ENCODE peak calls at places on chromosomes 11 and 22, in four cellular contexts. R, A, L and M are unnamed samples.

GRCh38 chr11:61193596-61193995 is 9.7 kb upstream of the PGA3 start:
- DNase-seq in R (no peak), A (peak), L (no peak), M (no peak)

GRCh38 chr11:65043881-65044501 is 3.0 kb downstream of the SAC3D1 start:
- DNase-seq in R (no peak), A (no peak), L (no peak), M (no peak)

GRCh38 chr11:68469122-68469521 is 8.6 kb downstream of the PPP6R3 start:
- DNase-seq in R (no peak), A (no peak), L (no peak), M (no peak)

GRCh38 chr22:23178512-23179254 is 1.6 kb upstream of the BCR start:
- DNase-seq in R (peak), A (peak), L (peak), M (peak)

GRCh38 chr11:100269511-100269910 is 417.6 kb upstream of the ARHGAP42 start:
- DNase-seq in R (no peak), A (no peak), L (no peak), M (no peak)

GRCh38 chr11:72836111-72836510 is 21.9 kb downstream of the ATG16L2 start:
- DNase-seq in R (no peak), A (no peak), L (no peak), M (no peak)

GRCh38 chr11:9821008-9821752 is 157.3 kb downstream of the SWAP70 start:
- DNase-seq in R (no peak), A (no peak), L (no peak), M (no peak)

GRCh38 chr11:45885921-45886721 is 670 bp downstream of the MAPK8IP1 start:
- DNase-seq in R (no peak), A (peak), L (no peak), M (no peak)

GRCh38 chr22:43346521-43346929 is 3.4 kb upstream of the SCUBE1 start:
- DNase-seq in R (peak), A (peak), L (peak), M (peak)

GRCh38 chr11:122923302-122923701 is 40.7 kb downstream of the JHY start:
- DNase-seq in R (no peak), A (no peak), L (no peak), M (no peak)

GRCh38 chr22:41352058-41352457 is 29.7 kb upstream of the TEF start:
- DNase-seq in R (no peak), A (no peak), L (no peak), M (no peak)

GRCh38 chr11:108591893-108592292 is 1.7 kb downstream of the EXPH5 start:
- DNase-seq in R (no peak), A (no peak), L (no peak), M (no peak)

GRCh38 chr22:38759005-38759404 is 3.2 kb upstream of the SUN2 start:
- DNase-seq in R (no peak), A (no peak), L (no peak), M (no peak)

GRCh38 chr11:77113382-77114088 is 10.9 kb downstream of the OMP start:
- DNase-seq in R (peak), A (peak), L (peak), M (peak)

GRCh38 chr22:33380789-33381530 is 322.8 kb upstream of the SYN3 start:
- DNase-seq in R (no peak), A (no peak), L (no peak), M (peak)

GRCh38 chr22:19700790-19701419 is 13.4 kb upstream of the SEPTIN5 start:
- DNase-seq in R (no peak), A (no peak), L (no peak), M (no peak)

GRCh38 chr11:90803366-90803765 is 580.5 kb upstream of the CHORDC1 start:
- DNase-seq in R (no peak), A (no peak), L (no peak), M (no peak)

GRCh38 chr11:27471588-27472397 is 797 bp downstream of the LGR4 start:
- DNase-seq in R (peak), A (peak), L (no peak), M (peak)

GRCh38 chr11:60783141-60783484 is 2.0 kb upstream of the MS4A10 start:
- DNase-seq in R (no peak), A (no peak), L (no peak), M (no peak)

GRCh38 chr11:84865257-84865656 is 761.9 kb downstream of the DLG2 start:
- DNase-seq in R (no peak), A (no peak), L (no peak), M (no peak)

GRCh38 chr11:93444671-93445073 is 98.5 kb downstream of the SMCO4 start:
- DNase-seq in R (no peak), A (peak), L (no peak), M (no peak)

GRCh38 chr22:31080848-31081649 is at the start of gene SMTN:
- DNase-seq in R (peak), A (peak), L (peak), M (peak)

GRCh38 chr11:66467756-66468155 is 1.1 kb downstream of the PELI3 start:
- DNase-seq in R (no peak), A (no peak), L (no peak), M (no peak)

GRCh38 chr11:57584341-57584740 is 13.1 kb upstream of the SERPING1 start:
- DNase-seq in R (no peak), A (no peak), L (no peak), M (no peak)

GRCh38 chr11:1297576-1298473 is 11.6 kb downstream of the TOLLIP start:
- DNase-seq in R (no peak), A (no peak), L (no peak), M (no peak)

GRCh38 chr11:35750981-35751663 is 88.5 kb downstream of the TRIM44 start:
- DNase-seq in R (no peak), A (no peak), L (no peak), M (no peak)

GRCh38 chr22:27107824-27108223 is 450.4 kb downstream of the MIAT start:
- DNase-seq in R (no peak), A (no peak), L (no peak), M (no peak)

GRCh38 chr11:73376803-73377629 is 817 bp downstream of the RELT start:
- DNase-seq in R (peak), A (no peak), L (peak), M (peak)

GRCh38 chr22:46517255-46517761 is 20.1 kb downstream of the CELSR1 start:
- DNase-seq in R (no peak), A (no peak), L (no peak), M (no peak)

GRCh38 chr22:17777005-17777716 is 2.9 kb upstream of the BID start:
- DNase-seq in R (peak), A (no peak), L (peak), M (peak)

GRCh38 chr22:46585340-46586122 is 34.7 kb upstream of the GRAMD4 start:
- DNase-seq in R (no peak), A (no peak), L (no peak), M (no peak)

GRCh38 chr11:10005955-10006525 is 288.0 kb downstream of the SBF2 start:
- DNase-seq in R (no peak), A (no peak), L (no peak), M (no peak)

GRCh38 chr11:132456735-132457328 is 1075.5 kb downstream of the OPCML start:
- DNase-seq in R (no peak), A (no peak), L (no peak), M (no peak)

GRCh38 chr11:113562981-113563461 is 87.8 kb upstream of the DRD2 start:
- DNase-seq in R (no peak), A (no peak), L (no peak), M (peak)

GRCh38 chr11:44622190-44622650 is 56.8 kb downstream of the CD82 start:
- DNase-seq in R (peak), A (no peak), L (no peak), M (no peak)

GRCh38 chr11:118260353-118260752 is 3.7 kb downstream of the MPZL2 start:
- DNase-seq in R (no peak), A (no peak), L (no peak), M (no peak)

GRCh38 chr11:118263109-118263508 is 988 bp downstream of the MPZL2 start:
- DNase-seq in R (no peak), A (no peak), L (no peak), M (no peak)

GRCh38 chr11:118259138-118259537 is 5.0 kb downstream of the MPZL2 start:
- DNase-seq in R (no peak), A (no peak), L (no peak), M (no peak)

GRCh38 chr11:118263694-118264567 is at the start of gene MPZL2:
- DNase-seq in R (no peak), A (peak), L (no peak), M (no peak)

GRCh38 chr11:118258410-118258809 is 5.7 kb downstream of the MPZL2 start:
- DNase-seq in R (no peak), A (no peak), L (peak), M (no peak)
- TF ChIP-seq CTCF in R (no peak), A (no peak), L (peak), M (peak)

DNA sequence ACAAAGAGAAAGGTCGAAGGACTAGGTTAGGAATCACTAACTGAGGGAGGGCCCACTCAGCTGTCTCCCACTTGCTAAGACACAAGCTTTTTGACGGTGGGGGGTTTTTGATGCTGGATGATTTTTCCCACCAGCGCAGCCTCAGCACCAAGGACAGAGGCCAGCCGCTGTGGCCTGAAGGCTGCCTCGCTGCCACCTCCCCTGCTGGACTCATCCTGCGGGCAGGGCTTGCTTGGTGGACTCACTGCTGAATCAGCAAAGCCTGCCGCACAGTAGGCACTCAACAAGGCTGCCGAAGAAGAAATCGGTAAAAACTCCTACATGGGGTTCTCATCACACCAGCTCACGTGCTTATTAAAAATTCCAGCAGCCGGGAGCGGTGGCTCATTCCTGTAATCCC is 2.6 kb downstream of the ALG12 start:
- DNase-seq in R (no peak), A (peak), L (no peak), M (no peak)
- TF ChIP-seq CTCF in R (no peak), A (no peak), L (no peak), M (no peak)

GRCh38 chr11:124441081-124441480 is 4.4 kb downstream of the OR8B8 start:
- DNase-seq in R (no peak), A (no peak), L (no peak), M (no peak)

GRCh38 chr11:124440608-124441007 is 4.9 kb downstream of the OR8B8 start:
- DNase-seq in R (no peak), A (no peak), L (no peak), M (no peak)

GRCh38 chr11:124442847-124443246 is 2.6 kb downstream of the OR8B8 start:
- DNase-seq in R (no peak), A (no peak), L (no peak), M (no peak)

GRCh38 chr11:124441519-124441918 is 4.0 kb downstream of the OR8B8 start:
- DNase-seq in R (no peak), A (no peak), L (no peak), M (no peak)

DNA sequence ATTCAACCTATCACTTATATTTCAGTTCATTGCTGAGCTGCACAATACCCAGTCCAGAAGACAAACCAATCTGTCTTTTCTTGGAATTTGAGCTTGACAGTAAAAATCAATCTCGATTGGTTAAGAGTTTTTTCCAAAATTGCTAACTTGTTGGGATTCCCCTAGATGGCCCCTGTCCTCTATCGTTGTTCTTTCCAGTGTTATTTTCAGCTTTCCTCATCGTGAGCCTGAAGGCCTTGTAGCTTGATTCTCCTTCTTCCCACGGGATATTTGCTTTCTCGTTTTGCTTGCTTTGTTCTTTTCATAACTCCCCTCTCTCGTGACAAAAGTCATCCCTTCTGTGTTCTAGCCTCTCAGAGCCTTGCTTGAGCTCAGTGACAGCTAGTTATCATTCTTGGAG is 3.1 kb downstream of the OR8B8 start:
- DNase-seq in R (no peak), A (no peak), L (no peak), M (no peak)
- TF ChIP-seq CTCF in R (no peak), A (no peak), L (no peak), M (no peak)

GRCh38 chr11:69718147-69718546 is 14.3 kb upstream of the FGF19 start:
- DNase-seq in R (peak), A (peak), L (peak), M (peak)
- TF ChIP-seq CTCF in R (peak), A (peak), L (peak), M (peak)

GRCh38 chr11:33682446-33682845 is 18.2 kb downstream of the C11orf91 start:
- DNase-seq in R (no peak), A (no peak), L (no peak), M (no peak)
- TF ChIP-seq CTCF in R (no peak), A (no peak), L (no peak), M (no peak)

GRCh38 chr11:116217006-116217405 is 555.8 kb downstream of the BUD13 start:
- DNase-seq in R (no peak), A (peak), L (no peak), M (peak)
- TF ChIP-seq CTCF in R (peak), A (peak), L (no peak), M (peak)

GRCh38 chr11:80281194-80281593 is 840.4 kb upstream of the TENM4 start:
- DNase-seq in R (no peak), A (no peak), L (no peak), M (no peak)

GRCh38 chr11:80285076-80285790 is 844.4 kb upstream of the TENM4 start:
- DNase-seq in R (no peak), A (no peak), L (no peak), M (no peak)

GRCh38 chr11:80282643-80283042 is 841.8 kb upstream of the TENM4 start:
- DNase-seq in R (no peak), A (no peak), L (no peak), M (no peak)

DNA sequence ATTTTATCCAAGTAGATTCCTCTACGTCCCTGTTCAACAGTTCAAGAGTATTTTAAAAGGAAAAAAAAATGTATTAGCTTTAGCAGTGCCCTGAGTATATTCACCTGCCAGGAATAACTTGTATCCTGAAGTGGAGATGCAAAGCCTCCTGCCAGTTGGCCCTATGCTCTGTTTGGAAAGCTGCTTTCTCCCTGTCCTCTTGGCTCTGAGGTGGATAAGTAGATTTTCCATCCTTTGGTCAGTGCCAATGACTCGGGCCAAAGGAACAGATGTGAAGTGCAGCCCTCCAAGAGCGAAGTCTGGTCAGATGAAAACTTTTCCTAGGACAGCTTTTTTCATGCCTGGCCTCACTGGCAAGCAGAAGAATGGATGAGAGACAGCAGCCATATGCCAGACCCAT is 839.9 kb upstream of the TENM4 start:
- DNase-seq in R (no peak), A (no peak), L (no peak), M (no peak)
- TF ChIP-seq CTCF in R (no peak), A (no peak), L (no peak), M (no peak)

GRCh38 chr11:13772223-13773046 is 104.0 kb downstream of the FAR1 start:
- DNase-seq in R (peak), A (no peak), L (peak), M (peak)
- TF ChIP-seq CTCF in R (peak), A (peak), L (peak), M (peak)

DNA sequence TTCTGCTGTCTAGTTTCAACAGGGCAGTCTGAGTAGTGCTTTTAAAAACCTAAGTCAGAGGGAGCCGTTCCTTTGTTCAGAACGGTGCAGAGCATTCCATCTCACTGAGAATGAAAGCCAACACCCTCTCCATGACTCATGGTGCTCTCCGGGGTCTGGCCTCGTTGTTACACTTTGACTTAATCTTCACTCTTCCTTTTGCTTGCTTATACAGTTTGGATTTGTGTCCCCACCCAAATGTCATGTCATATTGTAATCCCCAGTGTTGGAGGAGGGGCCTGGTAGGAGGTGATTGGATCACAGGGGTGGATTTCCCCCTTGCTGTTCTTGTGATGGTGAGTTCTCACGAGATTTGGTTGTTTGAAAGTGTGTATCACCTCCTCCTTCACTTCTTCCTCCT is 292.2 kb downstream of the ST3GAL4 start:
- DNase-seq in R (no peak), A (no peak), L (no peak), M (no peak)
- TF ChIP-seq CTCF in R (no peak), A (no peak), L (no peak), M (no peak)

GRCh38 chr11:74845978-74846517 is 97.4 kb downstream of the RNF169 start:
- DNase-seq in R (no peak), A (no peak), L (no peak), M (no peak)
- TF ChIP-seq CTCF in R (no peak), A (no peak), L (no peak), M (no peak)